ENCODE peak calls at places on chromosome X, in ten cellular contexts. X is right lobe of liver, A is stomach, P is neuronal stem cell, U is kidney, Y is fibroblast of lung, E is aorta, N is heart right ventricle, L is astrocyte, S is adrenal gland. F is an unnamed sample.

GRCh38 chrX:276588-277171 is 4.5 kb upstream of the PLCXD1 start:
- DNase-seq in X (peak; percentile 63), E (peak; percentile 83), S (peak; percentile 23), N (peak; percentile 37), P (no peak), Y (peak; percentile 57), L (peak; percentile 38), U (peak; percentile 77), A (peak; percentile 67), F (no peak)

GRCh38 chrX:20067709-20068315 is 48.9 kb downstream of the MAP7D2 start:
- DNase-seq in A (peak; percentile 90), Y (peak; percentile 90), E (peak; percentile 89), S (peak; percentile 66), X (no peak), N (peak; percentile 55), P (peak; percentile 9), U (peak; percentile 90), L (peak; percentile 88), F (peak; percentile 65)

GRCh38 chrX:124098089-124098488 is 136.6 kb downstream of the STAG2 start:
- DNase-seq in P (no peak), N (no peak), U (no peak), Y (peak; percentile 44), E (no peak), A (no peak), X (no peak), S (no peak), L (peak; percentile 24), F (peak; percentile 55)

GRCh38 chrX:149074429-149074828 is 430.7 kb downstream of the IDS start:
- DNase-seq in X (no peak), A (no peak), E (no peak), L (no peak), N (peak; percentile 25), Y (peak; percentile 9), P (no peak), U (no peak), S (peak; percentile 17), F (peak; percentile 26)

GRCh38 chrX:134691453-134691852 is 33.2 kb upstream of the PLAC1 start:
- DNase-seq in S (no peak), P (no peak), X (no peak), L (no peak), N (no peak), Y (no peak), U (no peak), E (no peak), A (no peak), F (no peak)

GRCh38 chrX:151970661-151971060 is 3.8 kb downstream of the GABRE start:
- DNase-seq in N (peak; percentile 71), Y (peak; percentile 94), A (peak; percentile 29), E (peak; percentile 88), X (peak; percentile 72), P (no peak), L (peak; percentile 90), U (peak; percentile 80), S (peak; percentile 67), F (no peak)

GRCh38 chrX:43065978-43066377 is 288.0 kb upstream of the PPP1R2C start:
- DNase-seq in A (no peak), L (no peak), N (no peak), P (no peak), U (no peak), E (no peak), S (no peak), X (no peak), Y (no peak), F (no peak)

GRCh38 chrX:31590581-31591113 is 518.8 kb upstream of the FTHL17 start:
- DNase-seq in A (no peak), P (no peak), S (no peak), X (no peak), L (peak; percentile 65), N (no peak), Y (peak; percentile 69), U (no peak), E (no peak), F (peak; percentile 89)

GRCh38 chrX:10633722-10634121 is 13.3 kb upstream of the MID1 start:
- DNase-seq in E (no peak), U (no peak), Y (peak; percentile 94), L (peak; percentile 94), P (no peak), A (no peak), S (peak; percentile 70), N (no peak), X (no peak), F (peak; percentile 45)

GRCh38 chrX:140712413-140713173 is 3.0 kb downstream of the LINC00632 start:
- DNase-seq in S (no peak), U (peak; percentile 78), Y (peak; percentile 65), P (peak; percentile 48), A (peak; percentile 38), L (peak; percentile 50), X (peak; percentile 38), E (peak; percentile 88), N (peak; percentile 66), F (peak; percentile 60)

GRCh38 chrX:118502121-118502794 is 6.6 kb downstream of the DOCK11 start:
- DNase-seq in N (no peak), X (no peak), S (no peak), A (no peak), Y (no peak), U (no peak), P (no peak), E (no peak), L (no peak), F (no peak)

GRCh38 chrX:119004920-119005524 is 30.6 kb downstream of the LONRF3 start:
- DNase-seq in P (peak; percentile 17), X (no peak), A (peak; percentile 64), S (peak; percentile 30), N (peak; percentile 55), U (peak; percentile 78), Y (peak; percentile 20), E (peak; percentile 81), L (peak; percentile 3), F (peak; percentile 49)

GRCh38 chrX:14032383-14032782 is 2.7 kb upstream of the GEMIN8 start:
- DNase-seq in N (no peak), S (peak; percentile 35), E (no peak), X (no peak), A (peak; percentile 53), L (no peak), Y (peak; percentile 29), U (no peak), P (peak; percentile 35), F (peak; percentile 75)

GRCh38 chrX:150063138-150063518 is 124.8 kb upstream of the EOLA2 start:
- DNase-seq in E (no peak), Y (no peak), P (no peak), S (no peak), L (no peak), X (no peak), N (no peak), U (no peak), A (no peak), F (no peak)

GRCh38 chrX:107823456-107823855 is 2.2 kb upstream of the MID2 start:
- DNase-seq in U (no peak), N (no peak), L (peak; percentile 81), Y (peak; percentile 83), E (no peak), X (no peak), P (no peak), A (no peak), S (no peak), F (no peak)

GRCh38 chrX:56728321-56728720 is 722 bp upstream of the NBDY start:
- DNase-seq in X (no peak), A (no peak), L (no peak), E (no peak), N (no peak), S (no peak), P (no peak), U (no peak), Y (peak; percentile 9), F (peak; percentile 5)
- H3K4me3 ChIP-seq in X (no peak overlapping the region), A (peak overlapping the region; percentile 46), L (peak overlapping the region; percentile 87), E (no peak overlapping the region), N (peak overlapping the region; percentile 64), S (no peak overlapping the region), P (no peak overlapping the region), U (peak overlapping the region; percentile 82), Y (peak overlapping the region; percentile 91), F (peak overlapping the region; percentile 56)

GRCh38 chrX:38806054-38806389 is 4.8 kb downstream of the MID1IP1 start:
- DNase-seq in E (no peak), N (no peak), Y (no peak), X (no peak), L (no peak), S (no peak), P (no peak), A (no peak), U (no peak), F (no peak)

GRCh38 chrX:38804481-38805293 is 3.4 kb downstream of the MID1IP1 start:
- DNase-seq in L (no peak), P (peak; percentile 15), X (peak; percentile 58), U (peak; percentile 80), Y (no peak), S (peak; percentile 33), A (peak; percentile 52), E (peak; percentile 84), N (peak; percentile 45), F (peak; percentile 38)

GRCh38 chrX:38806875-38807601 is 5.8 kb downstream of the MID1IP1 start:
- DNase-seq in Y (no peak), E (no peak), X (peak; percentile 37), U (no peak), A (no peak), L (no peak), P (no peak), S (no peak), N (no peak), F (no peak)

GRCh38 chrX:38805294-38806053 is 4.2 kb downstream of the MID1IP1 start:
- DNase-seq in E (peak; percentile 87), Y (peak; percentile 68), L (peak; percentile 58), U (peak; percentile 89), S (peak; percentile 57), P (no peak), A (peak; percentile 74), X (peak; percentile 80), N (peak; percentile 68), F (peak; percentile 71)

DNA sequence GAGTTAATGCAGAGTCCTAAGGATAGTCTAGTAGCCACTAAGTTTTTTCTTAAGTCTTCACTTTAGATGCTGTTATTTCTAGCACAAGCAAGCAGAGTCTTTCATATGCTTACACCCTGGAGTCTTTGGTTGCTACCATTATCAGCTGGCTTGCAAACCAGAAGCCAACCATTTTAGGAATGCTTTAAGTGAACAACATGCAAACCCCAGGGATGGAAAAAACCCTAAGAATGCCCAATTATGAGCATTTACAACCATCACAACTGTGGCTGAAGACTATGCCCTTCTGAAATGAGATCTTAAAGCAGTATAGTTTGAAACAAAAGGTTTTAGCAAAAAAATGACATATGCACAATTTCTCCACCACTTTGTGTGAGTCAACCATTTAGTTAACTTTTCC is 6.6 kb downstream of the MID1IP1 start:
- DNase-seq in A (no peak), N (no peak), X (no peak), S (no peak), Y (peak; percentile 41), P (no peak), E (no peak), L (no peak), U (no peak), F (no peak)
- H3K27ac ChIP-seq in A (no peak overlapping the region), N (peak overlapping the region; percentile 11), X (no peak overlapping the region), S (no peak overlapping the region), Y (no peak overlapping the region), P (no peak overlapping the region), E (no peak overlapping the region), L (no peak overlapping the region), U (no peak overlapping the region), F (no peak overlapping the region)

GRCh38 chrX:40103565-40104323 is 6.0 kb upstream of the BCOR start:
- DNase-seq in E (no peak), S (no peak), P (no peak), U (no peak), X (no peak), Y (no peak), L (no peak), A (no peak), N (no peak), F (no peak)
- H3K9me3 ChIP-seq in E (no peaks in the 10 kb centered on the region), S (no peaks in the 10 kb centered on the region), P (no peaks in the 10 kb centered on the region), U (no peaks in the 10 kb centered on the region), X (no peaks in the 10 kb centered on the region), Y (no peaks in the 10 kb centered on the region), L (no peaks in the 10 kb centered on the region), A (no peaks in the 10 kb centered on the region), N (no peaks in the 10 kb centered on the region), F (no peaks in the 10 kb centered on the region)

GRCh38 chrX:28590394-28590793 is 3.1 kb downstream of the IL1RAPL1 start:
- DNase-seq in Y (peak; percentile 42), L (peak; percentile 16), U (no peak), X (no peak), N (no peak), A (no peak), E (no peak), S (no peak), P (no peak), F (no peak)
- H3K4me3 ChIP-seq in Y (peak overlapping the region; percentile 22), L (no peak overlapping the region), U (no peak overlapping the region), X (no peak overlapping the region), N (peak overlapping the region; percentile 38), A (no peak overlapping the region), E (no peak overlapping the region), S (no peak overlapping the region), P (no peak overlapping the region), F (no peak overlapping the region)